ENCODE peak calls at places on chromosomes 11 and 22, in four cellular contexts. V is mammary epithelial cell, O is endothelial cell of umbilical vein, X is MM.1S. P is an unnamed sample.

GRCh38 chr11:128039140-128040021 is 548.0 kb downstream of the ETS1 start:
- DNase-seq in V (peak; percentile 88), O (peak; percentile 74), X (peak; percentile 85), P (no peak)

GRCh38 chr22:29344137-29344536 is 28.6 kb upstream of the RASL10A start:
- DNase-seq in V (peak; percentile 90), O (no peak), X (no peak), P (peak; percentile 61)

GRCh38 chr22:20085651-20086050 is 5.6 kb downstream of the DGCR8 start:
- DNase-seq in V (no peak), O (no peak), X (no peak), P (no peak)

GRCh38 chr22:25364736-25365241 is 145.3 kb downstream of the CRYBB2 start:
- DNase-seq in V (no peak), O (no peak), X (no peak), P (no peak)

GRCh38 chr11:108680267-108680666 is 15.4 kb downstream of the DDX10 start:
- DNase-seq in V (no peak), O (no peak), X (no peak), P (no peak)

GRCh38 chr11:65417221-65417701 is 5.3 kb upstream of the NEAT1 start:
- DNase-seq in V (no peak), O (peak; percentile 26), X (no peak), P (no peak)

GRCh38 chr22:24982301-24983056 is 30.0 kb downstream of the KIAA1671 start:
- DNase-seq in V (no peak), O (no peak), X (no peak), P (no peak)

GRCh38 chr22:23263651-23264555 is 83.6 kb downstream of the BCR start:
- DNase-seq in V (peak; percentile 69), O (no peak), X (no peak), P (no peak)

GRCh38 chr11:13940611-13941256 is 21.8 kb upstream of the SPON1 start:
- DNase-seq in V (no peak), O (no peak), X (no peak), P (no peak)

GRCh38 chr11:134150195-134150903 is 73.4 kb downstream of the NCAPD3 start:
- DNase-seq in V (no peak), O (no peak), X (no peak), P (no peak)

GRCh38 chr11:1157341-1157644 is 460 bp upstream of the MUC5AC start:
- DNase-seq in V (no peak), O (no peak), X (no peak), P (no peak)

GRCh38 chr11:73270089-73270854 is 1.9 kb upstream of the P2RY6 start:
- DNase-seq in V (no peak), O (no peak), X (peak; percentile 15), P (no peak)

GRCh38 chr22:43996170-43996980 is 27.7 kb upstream of the PARVB start:
- DNase-seq in V (no peak), O (peak; percentile 39), X (peak; percentile 50), P (no peak)

DNA sequence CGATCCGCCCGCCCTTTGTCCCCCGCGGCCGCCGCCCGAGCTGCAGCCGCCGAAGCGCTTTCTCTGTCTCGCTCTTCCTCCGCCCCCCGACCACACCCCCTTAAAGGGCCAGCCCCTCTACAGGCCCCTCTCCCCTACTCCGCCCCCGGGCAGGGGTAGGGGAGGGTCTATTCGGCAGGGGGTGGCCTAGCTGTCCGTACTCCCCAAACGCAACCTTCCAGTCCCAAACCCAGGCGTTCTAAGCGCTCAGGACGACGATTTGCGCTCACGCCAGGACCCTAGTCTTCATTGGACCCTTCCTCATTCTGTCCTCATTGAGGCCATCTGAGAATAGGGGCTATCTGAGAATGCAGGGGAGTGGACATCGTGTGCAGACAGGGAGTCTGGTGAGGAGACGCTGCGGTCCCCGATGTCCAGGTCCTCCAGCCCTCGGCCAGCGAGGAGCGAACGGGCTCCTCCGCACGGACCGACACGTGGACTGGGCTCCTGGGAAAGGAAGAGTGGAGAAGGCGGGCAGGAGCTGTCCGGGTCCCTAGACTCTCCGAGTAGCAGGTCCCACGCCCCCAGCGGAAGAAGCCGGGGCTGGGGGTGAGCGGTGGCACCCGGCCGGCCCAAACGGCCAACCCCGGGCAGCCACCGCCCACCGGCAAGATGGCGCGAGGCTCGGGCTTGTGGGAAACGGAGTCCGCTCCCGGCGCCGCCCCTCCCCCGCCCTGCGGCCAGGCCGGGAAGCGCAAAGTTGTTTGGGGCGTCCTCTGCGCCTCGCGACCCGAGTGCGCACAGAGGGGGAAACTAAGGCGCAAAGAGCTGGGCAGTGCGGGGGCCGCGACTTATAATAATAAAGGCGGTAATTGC is at the start of gene PPP1R14B:
- DNase-seq in V (peak; percentile 81), O (peak; percentile 80), X (peak; percentile 83), P (peak; percentile 93)
- TF ChIP-seq EZH2 in V (no peak), O (no peak), X (no peak), P (no peak)

DNA sequence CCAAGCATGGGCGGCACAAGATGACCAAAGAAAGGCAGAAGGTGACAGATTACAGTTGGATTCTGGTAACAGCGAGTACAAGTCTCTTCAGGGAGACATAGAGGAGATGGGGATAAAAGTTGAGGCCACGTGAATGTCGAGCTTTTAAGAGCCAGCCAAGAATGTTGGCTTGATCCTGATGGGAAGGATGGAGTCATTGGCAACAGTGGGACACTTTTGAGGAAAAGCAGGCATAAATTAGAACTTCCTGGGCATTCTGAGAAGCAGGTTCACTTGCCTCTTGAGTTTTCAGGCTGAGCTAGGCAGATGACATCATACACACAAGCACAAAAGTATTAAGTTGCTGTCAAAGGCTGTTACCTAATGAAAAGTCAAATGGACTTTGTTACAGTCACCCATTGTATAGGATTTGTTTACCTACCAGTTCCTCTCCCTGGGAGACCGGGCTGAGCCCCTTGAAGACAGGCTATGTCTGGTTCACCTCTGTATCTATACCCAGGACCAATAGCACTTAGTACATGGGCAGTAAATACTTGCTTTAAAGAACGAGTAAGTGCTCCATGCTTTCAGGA is 41.1 kb downstream of the TNRC6B start:
- DNase-seq in V (no peak), O (no peak), X (no peak), P (peak; percentile 46)
- H4K20me1 ChIP-seq in V (no peaks in the 10 kb centered on the region), O (no peaks in the 10 kb centered on the region), X (no peaks in the 10 kb centered on the region), P (peaks cover 49% of the 10 kb centered on the region)

GRCh38 chr22:50481045-50481439 is 301 bp upstream of the ADM2 start:
- DNase-seq in V (no peak), O (no peak), X (no peak), P (no peak)
- TF ChIP-seq EZH2 in V (no peak), O (peak; percentile 35), X (no peak), P (peak; percentile 79)

DNA sequence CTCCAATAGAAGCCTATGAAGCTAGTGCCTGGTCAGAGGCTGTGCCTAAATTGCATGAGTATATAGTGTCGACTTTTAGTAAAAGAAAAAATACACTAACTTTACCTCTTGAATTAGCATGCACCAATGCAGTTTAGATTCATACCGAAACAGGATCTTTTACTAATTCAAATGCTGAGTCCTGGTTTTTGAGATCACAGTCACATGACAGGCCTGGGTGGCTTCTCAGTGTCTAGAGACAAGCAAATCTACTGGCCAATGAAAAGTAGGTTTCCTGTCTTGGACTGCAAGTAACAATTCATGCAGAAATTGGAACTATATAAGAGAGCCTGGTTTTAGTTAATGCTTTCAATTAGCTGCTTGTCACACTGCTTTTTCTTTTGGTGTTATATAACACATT is 7.2 kb downstream of the ARHGEF12 start:
- DNase-seq in V (no peak), O (no peak), X (peak; percentile 91), P (no peak)
- H4K20me1 ChIP-seq in V (peaks cover 22% of the 10 kb centered on the region), O (peaks cover 13% of the 10 kb centered on the region), X (no peaks in the 10 kb centered on the region), P (peaks cover 72% of the 10 kb centered on the region)

GRCh38 chr11:121500717-121501116 is 48.0 kb upstream of the SORL1-AS1 start:
- DNase-seq in V (no peak), O (no peak), X (no peak), P (no peak)

GRCh38 chr11:121500275-121500674 is 47.5 kb upstream of the SORL1-AS1 start:
- DNase-seq in V (no peak), O (no peak), X (no peak), P (no peak)

GRCh38 chr11:121494355-121495099 is 41.8 kb upstream of the SORL1-AS1 start:
- DNase-seq in V (no peak), O (no peak), X (peak; percentile 66), P (no peak)

GRCh38 chr11:121499405-121499804 is 46.6 kb upstream of the SORL1-AS1 start:
- DNase-seq in V (no peak), O (no peak), X (no peak), P (no peak)

DNA sequence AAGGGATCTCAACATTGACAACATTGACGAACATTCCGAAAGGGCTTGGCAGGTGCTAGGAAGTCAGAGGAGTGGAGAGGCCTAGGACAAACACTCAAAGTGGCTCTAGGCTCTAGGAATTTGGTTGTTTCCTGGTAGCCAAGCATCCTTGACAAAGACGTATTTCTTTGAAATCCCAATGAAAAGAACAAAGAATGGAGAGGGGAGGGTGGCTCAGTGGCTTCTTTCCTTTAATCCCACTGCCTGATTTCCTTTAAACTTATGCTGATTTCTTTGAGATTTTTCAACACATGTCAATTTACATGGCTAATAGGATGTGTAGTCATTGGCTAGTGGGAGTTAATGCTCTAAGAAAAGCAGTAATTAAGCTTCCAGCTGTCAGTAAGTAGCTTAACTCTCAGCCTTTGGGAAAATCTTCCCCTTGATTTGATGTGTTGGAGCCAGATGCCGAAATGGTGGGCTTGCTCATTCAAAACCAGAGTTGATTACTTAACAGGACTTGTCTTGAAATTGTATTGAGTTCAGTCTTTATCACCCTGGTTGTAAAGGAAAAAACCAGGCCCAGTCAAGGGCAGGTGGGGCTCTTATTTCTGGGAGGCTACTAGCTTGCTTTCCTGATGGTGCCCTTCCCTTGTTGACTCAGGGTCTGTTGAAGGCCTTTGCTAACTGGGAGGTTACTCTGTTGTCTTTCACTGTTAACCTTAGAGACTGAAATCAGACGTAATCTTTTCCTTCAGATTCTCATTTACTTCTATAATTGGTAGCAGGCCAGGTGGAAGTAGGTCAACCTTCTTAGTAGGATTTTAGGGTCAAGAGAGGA is 44.6 kb upstream of the SORL1-AS1 start:
- DNase-seq in V (no peak), O (no peak), X (no peak), P (no peak)
- TF ChIP-seq EZH2 in V (no peak), O (no peak), X (no peak), P (no peak)

DNA sequence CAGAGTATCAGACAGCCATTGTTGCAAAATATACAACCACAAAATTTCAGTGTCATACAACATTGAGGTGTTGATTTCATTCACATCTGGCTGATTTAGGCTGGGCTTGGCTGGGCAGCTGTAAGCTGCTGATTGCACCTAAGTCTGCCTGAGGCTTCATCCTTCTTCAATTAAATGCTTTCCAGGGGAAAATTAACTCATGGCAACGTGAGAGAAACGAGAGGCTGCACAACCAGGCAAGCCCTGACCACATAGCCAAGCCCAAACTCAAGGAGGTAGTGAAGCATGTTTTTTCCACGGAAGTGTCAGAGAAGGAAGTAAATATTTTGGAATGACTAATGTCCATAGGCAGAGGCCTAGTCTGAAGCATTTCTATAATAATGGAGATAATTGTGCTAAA is 273.8 kb upstream of the ZC3H12C start:
- DNase-seq in V (peak; percentile 20), O (no peak), X (no peak), P (no peak)
- H4K20me1 ChIP-seq in V (no peaks in the 10 kb centered on the region), O (no peaks in the 10 kb centered on the region), X (no peaks in the 10 kb centered on the region), P (no peaks in the 10 kb centered on the region)

DNA sequence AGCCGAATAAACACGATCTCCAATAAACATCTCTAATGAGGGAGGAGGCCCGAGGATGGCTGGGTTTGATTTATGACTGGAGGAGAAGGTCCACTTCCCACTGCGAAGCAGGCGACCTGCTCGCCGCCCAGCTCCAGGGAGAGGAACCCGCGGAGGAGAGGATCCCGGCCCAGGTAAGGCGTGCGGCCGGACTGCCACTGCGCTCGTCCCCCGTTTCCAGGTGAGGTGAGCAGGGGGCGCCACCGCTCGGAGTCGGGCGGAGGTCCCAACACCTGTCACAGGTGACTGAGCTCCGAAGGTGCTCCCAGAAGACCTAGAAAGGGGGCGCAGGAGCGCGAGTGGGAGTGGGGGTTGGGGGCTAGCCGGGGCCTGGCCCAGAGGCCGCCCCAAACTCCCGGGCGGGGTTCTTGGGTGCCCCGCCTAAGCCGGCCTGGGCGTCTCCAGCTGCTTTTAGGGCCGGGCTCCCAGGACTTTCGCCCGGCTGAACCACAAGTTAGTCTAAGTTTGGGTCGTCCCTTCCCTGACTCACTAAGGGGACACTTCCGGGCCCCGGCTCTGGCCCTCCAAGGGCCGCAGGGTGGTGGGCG is 5.4 kb upstream of the PAX6 start:
- DNase-seq in V (no peak), O (no peak), X (no peak), P (peak; percentile 40)
- TF ChIP-seq EZH2 in V (peak; percentile 6), O (peak; percentile 24), X (no peak), P (no peak)